ENCODE peak calls at places on chromosomes 12 and 14, in nine cellular contexts. S is nucleus accumbens; B is NCI-H524 treated with DMSO at 0.1 percent for 48 hours; K is hepatocyte; X is GM04503; Q is foreskin keratinocyte; D is aorta; C is effector CD4-positive, alpha-beta T cell; J is stimulated activated CD8-positive, alpha-beta memory T cell treated with anti-CD3 and anti-CD28 coated beads, Interleukin-4, amount 100 ng/mL, for 1 hour. R is an unnamed sample.

GRCh38 chr12:118034429-118035193 is 18.1 kb downstream of the RFC5 start:
- DNase-seq in S (peak; percentile 10), B (peak; percentile 12), K (peak; percentile 62), X (no peak), Q (no peak), D (no peak), C (no peak), J (no peak), R (peak; percentile 52)

GRCh38 chr12:82910246-82910893 is 223.7 kb downstream of the TMTC2 start:
- DNase-seq in S (no peak), B (peak; percentile 80), K (no peak), X (no peak), Q (no peak), D (no peak), C (no peak), J (no peak), R (no peak)

GRCh38 chr14:27077181-27077738 is 479.4 kb upstream of the NOVA1 start:
- DNase-seq in S (no peak), B (no peak), K (no peak), X (no peak), Q (no peak), D (no peak), C (no peak), J (no peak), R (no peak)

GRCh38 chr12:56082967-56083366 is 3.0 kb downstream of the ERBB3 start:
- DNase-seq in S (peak; percentile 63), B (no peak), K (peak; percentile 25), X (no peak), Q (no peak), D (no peak), C (no peak), J (no peak), R (peak; percentile 80)

GRCh38 chr14:50659327-50659974 is 8.7 kb downstream of the SAV1 start:
- DNase-seq in S (no peak), B (no peak), K (no peak), X (no peak), Q (no peak), D (no peak), C (no peak), J (no peak), R (no peak)

GRCh38 chr14:93234798-93235197 is 27.7 kb downstream of the UBR7 start:
- DNase-seq in S (no peak), B (no peak), K (no peak), X (no peak), Q (peak; percentile 79), D (peak; percentile 50), C (no peak), J (no peak), R (no peak)

GRCh38 chr12:124026755-124027745 is 54.0 kb downstream of the ZNF664 start:
- DNase-seq in S (no peak), B (no peak), K (no peak), X (no peak), Q (no peak), D (no peak), C (no peak), J (no peak), R (peak; percentile 27)

GRCh38 chr14:48857366-48857765 is 728.8 kb downstream of the RPS29 start:
- DNase-seq in S (no peak), B (peak; percentile 8), K (no peak), X (no peak), Q (no peak), D (no peak), C (no peak), J (no peak), R (no peak)

GRCh38 chr12:132329739-132330548 is 555 bp upstream of the GALNT9 start:
- DNase-seq in S (no peak), B (no peak), K (no peak), X (no peak), Q (no peak), D (no peak), C (no peak), J (no peak), R (no peak)

GRCh38 chr14:55699131-55700057 is 119.4 kb downstream of the KTN1 start:
- DNase-seq in S (no peak), B (no peak), K (no peak), X (peak; percentile 35), Q (peak; percentile 55), D (no peak), C (no peak), J (no peak), R (no peak)

GRCh38 chr12:53456654-53457366 is 4.9 kb downstream of the PCBP2 start:
- DNase-seq in S (no peak), B (no peak), K (no peak), X (no peak), Q (no peak), D (no peak), C (no peak), J (no peak), R (no peak)

GRCh38 chr14:68856572-68856971 is 63.7 kb upstream of the ZFP36L1 start:
- DNase-seq in S (no peak), B (no peak), K (no peak), X (no peak), Q (no peak), D (no peak), C (no peak), J (no peak), R (no peak)

GRCh38 chr12:112584266-112584722 is 165.5 kb downstream of the PTPN11 start:
- DNase-seq in S (no peak), B (no peak), K (no peak), X (no peak), Q (no peak), D (no peak), C (no peak), J (no peak), R (no peak)